ENCODE peak calls at places on chromosomes 6 and 20, in four cellular contexts. L, S, T and O are unnamed samples.

GRCh38 chr6:11432713-11433450 is 104.7 kb upstream of the TMEM170B start:
- DNase-seq in L (no peak), S (peak), T (peak), O (no peak)

GRCh38 chr6:6635291-6635690 is 46.8 kb downstream of the LY86 start:
- DNase-seq in L (no peak), S (no peak), T (no peak), O (no peak)

GRCh38 chr6:10385512-10386132 is 29.3 kb downstream of the TFAP2A start:
- DNase-seq in L (no peak), S (no peak), T (no peak), O (no peak)

GRCh38 chr20:43925215-43925614 is 10.6 kb downstream of the TOX2 start:
- DNase-seq in L (no peak), S (no peak), T (no peak), O (no peak)

GRCh38 chr6:20816126-20816525 is 281.9 kb downstream of the CDKAL1 start:
- DNase-seq in L (no peak), S (no peak), T (no peak), O (no peak)

GRCh38 chr6:110217255-110217654 is 37.0 kb downstream of the CDC40 start:
- DNase-seq in L (no peak), S (peak), T (peak), O (no peak)

GRCh38 chr6:146361367-146361924 is 182.2 kb upstream of the RAB32 start:
- DNase-seq in L (no peak), S (peak), T (peak), O (no peak)

GRCh38 chr6:167505782-167506181 is 180.9 kb downstream of the TTLL2 start:
- DNase-seq in L (no peak), S (no peak), T (no peak), O (no peak)

GRCh38 chr6:1363729-1364572 is 25.4 kb upstream of the FOXF2 start:
- DNase-seq in L (peak), S (peak), T (no peak), O (no peak)

GRCh38 chr20:25867776-25868649 is 171.4 kb upstream of the ZNF337 start:
- DNase-seq in L (peak), S (peak), T (peak), O (peak)

GRCh38 chr6:155493026-155493693 is 37.5 kb upstream of the NOX3 start:
- DNase-seq in L (no peak), S (no peak), T (no peak), O (no peak)

GRCh38 chr6:106106276-106107042 is 20.3 kb downstream of the PRDM1 start:
- DNase-seq in L (no peak), S (no peak), T (no peak), O (no peak)

GRCh38 chr6:116676021-116676420 is 5.0 kb upstream of the KPNA5 start:
- DNase-seq in L (no peak), S (no peak), T (no peak), O (no peak)

GRCh38 chr6:116666869-116667268 is 1.7 kb downstream of the ZUP1 start:
- DNase-seq in L (no peak), S (no peak), T (no peak), O (no peak)

GRCh38 chr6:116667620-116668019 is 946 bp downstream of the ZUP1 start:
- DNase-seq in L (no peak), S (no peak), T (no peak), O (no peak)

GRCh38 chr6:116672306-116672705 is 3.7 kb upstream of the ZUP1 start:
- DNase-seq in L (no peak), S (no peak), T (no peak), O (no peak)
- H3K4me3 ChIP-seq in L (no peak), S (no peak), T (no peak), O (no peak)

DNA sequence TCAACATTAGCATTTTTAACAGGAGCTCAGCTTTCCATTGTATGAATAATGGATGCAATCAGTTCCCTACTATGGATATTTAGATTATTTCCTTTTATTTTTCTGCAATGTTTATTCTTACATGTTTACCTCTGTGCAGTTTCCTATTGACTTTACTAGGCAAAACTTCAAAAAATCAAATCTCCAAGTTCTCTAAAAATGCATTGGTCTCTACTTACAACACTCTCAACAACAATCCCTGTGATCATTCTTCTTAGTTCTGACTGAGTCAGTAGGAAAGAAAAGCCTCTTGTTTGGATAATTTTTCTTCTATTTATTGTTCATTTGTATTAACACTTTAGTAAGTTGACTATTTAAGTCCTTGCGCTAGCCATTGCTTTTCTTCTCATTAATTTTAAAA is 126.1 kb downstream of the KIF13A start:
- DNase-seq in L (no peak), S (no peak), T (no peak), O (no peak)
- H3K4me3 ChIP-seq in L (no peak), S (no peak), T (no peak), O (no peak)

GRCh38 chr6:99611148-99611547 is 4.5 kb downstream of the PRDM13 start:
- DNase-seq in L (no peak), S (no peak), T (no peak), O (peak)

GRCh38 chr6:99612551-99613397 is 6.1 kb downstream of the PRDM13 start:
- DNase-seq in L (no peak), S (no peak), T (no peak), O (no peak)

GRCh38 chr6:99614430-99615161 is 8.0 kb downstream of the PRDM13 start:
- DNase-seq in L (no peak), S (no peak), T (no peak), O (no peak)

GRCh38 chr6:99613398-99613704 is 6.7 kb downstream of the PRDM13 start:
- DNase-seq in L (peak), S (peak), T (peak), O (no peak)

DNA sequence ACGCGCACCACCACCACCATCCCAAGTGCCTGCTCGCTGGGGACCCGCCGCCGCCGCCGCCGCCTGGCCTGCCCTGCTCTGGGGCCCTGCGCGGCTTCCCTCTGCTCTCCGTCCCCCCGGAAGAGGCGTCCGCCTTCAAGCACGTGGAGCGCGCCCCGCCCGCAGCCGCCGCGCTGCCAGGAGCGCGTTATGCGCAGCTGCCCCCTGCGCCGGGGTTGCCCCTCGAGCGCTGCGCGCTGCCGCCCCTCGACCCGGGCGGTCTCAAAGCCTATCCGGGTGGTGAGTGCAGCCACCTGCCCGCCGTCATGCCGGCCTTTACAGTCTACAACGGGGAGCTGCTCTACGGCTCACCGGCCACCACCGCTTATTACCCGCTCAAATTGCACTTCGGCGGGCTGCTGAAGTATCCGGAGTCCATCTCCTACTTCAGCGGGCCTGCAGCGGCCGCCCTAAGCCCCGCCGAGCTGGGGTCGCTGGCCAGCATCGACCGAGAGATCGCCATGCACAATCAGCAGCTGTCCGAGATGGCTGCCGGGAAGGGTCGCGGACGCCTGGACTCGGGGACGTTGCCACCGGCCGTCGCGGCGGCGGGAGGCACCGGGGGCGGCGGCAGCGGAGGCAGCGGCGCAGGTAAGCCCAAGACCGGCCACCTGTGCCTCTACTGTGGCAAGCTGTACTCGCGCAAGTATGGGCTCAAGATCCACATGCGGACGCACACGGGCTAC is 7.2 kb downstream of the PRDM13 start:
- DNase-seq in L (no peak), S (no peak), T (no peak), O (no peak)
- H3K4me3 ChIP-seq in L (peak), S (no peak), T (no peak), O (peak)

GRCh38 chr6:43076093-43076927 is at the start of gene PTK7:
- DNase-seq in L (peak), S (peak), T (peak), O (peak)

GRCh38 chr6:43077981-43078411 is 1.9 kb downstream of the PTK7 start:
- DNase-seq in L (no peak), S (peak), T (no peak), O (no peak)

GRCh38 chr6:43075791-43076092 is 372 bp upstream of the PTK7 start:
- DNase-seq in L (no peak), S (no peak), T (no peak), O (no peak)

GRCh38 chr6:43076928-43077809 is 1.1 kb downstream of the PTK7 start:
- DNase-seq in L (no peak), S (peak), T (peak), O (no peak)

GRCh38 chr6:43074847-43075741 is 1.0 kb upstream of the PTK7 start:
- DNase-seq in L (no peak), S (peak), T (peak), O (no peak)
- H3K4me3 ChIP-seq in L (peak), S (peak), T (peak), O (no peak)

DNA sequence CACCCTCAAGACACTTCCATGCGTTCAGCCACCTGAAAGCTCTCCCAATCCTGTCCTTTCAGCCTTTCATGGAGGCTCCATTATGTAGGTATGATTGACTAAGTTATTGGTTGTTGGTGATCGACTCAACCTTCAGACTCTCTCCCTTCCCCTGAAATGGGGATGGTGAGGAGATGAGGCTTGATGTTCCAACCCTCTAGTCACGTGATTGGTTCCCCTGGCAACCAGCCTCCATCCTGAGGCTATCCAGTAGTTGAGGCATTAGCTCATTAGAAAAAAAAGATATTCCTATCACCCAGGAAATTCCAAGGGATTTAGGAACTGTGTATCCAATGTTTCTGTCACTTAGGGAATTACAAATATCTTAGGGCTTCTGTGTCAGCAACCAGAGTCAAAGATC is 426.6 kb downstream of the PKHD1 start:
- DNase-seq in L (no peak), S (no peak), T (no peak), O (no peak)
- H3K4me3 ChIP-seq in L (no peak), S (no peak), T (no peak), O (no peak)

GRCh38 chr6:158610319-158610968 is 34.1 kb downstream of the DYNLT1 start:
- DNase-seq in L (no peak), S (no peak), T (no peak), O (no peak)

GRCh38 chr6:158609455-158610155 is 34.9 kb downstream of the DYNLT1 start:
- DNase-seq in L (no peak), S (no peak), T (no peak), O (no peak)

GRCh38 chr6:158611039-158611438 is 33.5 kb downstream of the DYNLT1 start:
- DNase-seq in L (no peak), S (no peak), T (no peak), O (no peak)

GRCh38 chr6:158608221-158608620 is 36.3 kb downstream of the DYNLT1 start:
- DNase-seq in L (no peak), S (no peak), T (no peak), O (no peak)

DNA sequence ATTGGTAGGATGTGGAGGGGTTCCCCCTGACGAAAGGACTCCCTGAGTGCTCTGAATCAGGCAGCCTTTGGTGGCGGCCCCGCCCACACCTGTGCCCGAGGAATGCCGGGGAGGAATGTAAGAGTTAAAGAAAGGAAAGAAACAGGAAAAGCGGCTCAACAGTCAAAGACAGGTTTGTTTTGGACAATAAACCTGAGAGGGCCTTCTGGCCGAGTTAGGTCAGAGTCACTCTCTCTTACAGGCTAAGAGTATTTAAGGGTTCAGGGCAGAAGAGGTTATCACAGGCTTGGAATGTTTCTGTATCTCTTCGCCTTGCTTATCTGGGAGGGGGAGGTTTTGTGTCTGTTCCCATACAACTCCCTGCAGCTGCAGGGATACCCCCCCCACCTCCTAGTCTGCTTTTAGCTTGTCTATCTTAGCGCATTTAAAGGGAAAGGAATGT is 32.9 kb downstream of the DYNLT1 start:
- DNase-seq in L (no peak), S (no peak), T (no peak), O (no peak)
- H3K4me3 ChIP-seq in L (no peak), S (no peak), T (no peak), O (no peak)